ENCODE peak calls at places on chromosomes 16 and 17, in four cellular contexts. One of them, this sample, is unnamed.

GRCh38 chr16:73179671-73180370 is 131.9 kb upstream of the ZFHX3 start:
- DNase-seq in HL-60: no peak
- DNase-seq in A549: no peak
- DNase-seq in GM23338: no peak
- DNase-seq in this sample: no peak

GRCh38 chr16:72889616-72890235 is 158.2 kb downstream of the ZFHX3 start:
- DNase-seq in HL-60: no peak
- DNase-seq in A549: no peak
- DNase-seq in GM23338: no peak
- DNase-seq in this sample: no peak

GRCh38 chr16:2232094-2232990 is 3.9 kb upstream of the DNASE1L2 start:
- DNase-seq in HL-60: no peak
- DNase-seq in A549: no peak
- DNase-seq in GM23338: no peak
- DNase-seq in this sample: no peak

GRCh38 chr16:72995151-72995881 is 52.6 kb downstream of the ZFHX3 start:
- DNase-seq in HL-60: peak
- DNase-seq in A549: peak
- DNase-seq in GM23338: peak
- DNase-seq in this sample: no peak

GRCh38 chr16:57822861-57823260 is 20.6 kb upstream of the KIFC3 start:
- DNase-seq in HL-60: no peak
- DNase-seq in A549: no peak
- DNase-seq in GM23338: no peak
- DNase-seq in this sample: no peak

GRCh38 chr16:83682126-83682857 is 125.5 kb upstream of the HSBP1 start:
- DNase-seq in HL-60: no peak
- DNase-seq in A549: no peak
- DNase-seq in GM23338: no peak
- DNase-seq in this sample: no peak

GRCh38 chr17:15311996-15312395 is 29.4 kb downstream of the TEKT3 start:
- DNase-seq in HL-60: no peak
- DNase-seq in A549: no peak
- DNase-seq in GM23338: no peak
- DNase-seq in this sample: no peak

GRCh38 chr17:44952946-44953475 is 5.4 kb upstream of the KIF18B start:
- DNase-seq in HL-60: no peak
- DNase-seq in A549: no peak
- DNase-seq in GM23338: peak
- DNase-seq in this sample: no peak

GRCh38 chr17:68697850-68698313 is 96.7 kb upstream of the FAM20A start:
- DNase-seq in HL-60: peak
- DNase-seq in A549: no peak
- DNase-seq in GM23338: no peak
- DNase-seq in this sample: no peak

GRCh38 chr17:46003907-46004748 is 5.1 kb downstream of the STH start:
- DNase-seq in HL-60: no peak
- DNase-seq in A549: no peak
- DNase-seq in GM23338: no peak
- DNase-seq in this sample: no peak

GRCh38 chr16:86567701-86568571 is 1.3 kb downstream of the FOXC2 start:
- DNase-seq in HL-60: no peak
- DNase-seq in A549: no peak
- DNase-seq in GM23338: peak
- DNase-seq in this sample: no peak

GRCh38 chr16:68310441-68311315 is at the start of the genes PRMT7 and SLC7A6OS:
- DNase-seq in HL-60: peak
- DNase-seq in A549: peak
- DNase-seq in GM23338: peak
- DNase-seq in this sample: no peak
- TF ChIP-seq CTCF in HL-60: no peak
- TF ChIP-seq CTCF in A549: no peak
- TF ChIP-seq CTCF in GM23338: no peak
- TF ChIP-seq CTCF in this sample: no peak

DNA sequence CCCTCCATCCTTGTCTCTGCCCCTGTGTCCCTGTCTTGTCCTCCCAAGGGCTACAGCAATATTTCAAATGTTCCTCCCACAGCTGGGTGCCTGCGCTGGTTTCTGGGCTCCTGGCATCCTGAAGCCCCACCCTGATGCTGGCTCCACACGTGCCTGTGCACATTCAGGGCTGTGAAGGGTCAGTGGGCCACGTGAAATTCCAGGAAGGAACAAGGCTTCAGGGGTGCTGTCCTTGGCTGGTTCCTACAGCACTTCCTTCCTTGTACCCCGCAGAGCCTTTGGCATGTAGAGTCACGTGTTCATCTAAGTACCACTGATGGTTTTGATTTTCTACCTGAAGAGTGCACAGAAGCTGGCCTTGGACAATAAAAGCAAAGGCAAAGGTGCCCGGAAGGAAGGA is 57.7 kb upstream of the NLK start:
- DNase-seq in HL-60: no peak
- DNase-seq in A549: no peak
- DNase-seq in GM23338: no peak
- DNase-seq in this sample: no peak
- TF ChIP-seq REST in HL-60: no peak
- TF ChIP-seq REST in A549: no peak
- TF ChIP-seq REST in GM23338: no peak
- TF ChIP-seq REST in this sample: no peak

GRCh38 chr16:31460582-31461002 is 1.3 kb downstream of the ARMC5 start:
- DNase-seq in HL-60: peak
- DNase-seq in A549: no peak
- DNase-seq in GM23338: peak
- DNase-seq in this sample: no peak

GRCh38 chr16:31458835-31459721 is at the start of gene ARMC5:
- DNase-seq in HL-60: peak
- DNase-seq in A549: peak
- DNase-seq in GM23338: peak
- DNase-seq in this sample: peak

GRCh38 chr16:31461201-31461920 is 2.1 kb downstream of the ARMC5 start:
- DNase-seq in HL-60: no peak
- DNase-seq in A549: no peak
- DNase-seq in GM23338: no peak
- DNase-seq in this sample: no peak

GRCh38 chr16:31458073-31458834 is 1.0 kb upstream of the ARMC5 start:
- DNase-seq in HL-60: peak
- DNase-seq in A549: peak
- DNase-seq in GM23338: peak
- DNase-seq in this sample: no peak

DNA sequence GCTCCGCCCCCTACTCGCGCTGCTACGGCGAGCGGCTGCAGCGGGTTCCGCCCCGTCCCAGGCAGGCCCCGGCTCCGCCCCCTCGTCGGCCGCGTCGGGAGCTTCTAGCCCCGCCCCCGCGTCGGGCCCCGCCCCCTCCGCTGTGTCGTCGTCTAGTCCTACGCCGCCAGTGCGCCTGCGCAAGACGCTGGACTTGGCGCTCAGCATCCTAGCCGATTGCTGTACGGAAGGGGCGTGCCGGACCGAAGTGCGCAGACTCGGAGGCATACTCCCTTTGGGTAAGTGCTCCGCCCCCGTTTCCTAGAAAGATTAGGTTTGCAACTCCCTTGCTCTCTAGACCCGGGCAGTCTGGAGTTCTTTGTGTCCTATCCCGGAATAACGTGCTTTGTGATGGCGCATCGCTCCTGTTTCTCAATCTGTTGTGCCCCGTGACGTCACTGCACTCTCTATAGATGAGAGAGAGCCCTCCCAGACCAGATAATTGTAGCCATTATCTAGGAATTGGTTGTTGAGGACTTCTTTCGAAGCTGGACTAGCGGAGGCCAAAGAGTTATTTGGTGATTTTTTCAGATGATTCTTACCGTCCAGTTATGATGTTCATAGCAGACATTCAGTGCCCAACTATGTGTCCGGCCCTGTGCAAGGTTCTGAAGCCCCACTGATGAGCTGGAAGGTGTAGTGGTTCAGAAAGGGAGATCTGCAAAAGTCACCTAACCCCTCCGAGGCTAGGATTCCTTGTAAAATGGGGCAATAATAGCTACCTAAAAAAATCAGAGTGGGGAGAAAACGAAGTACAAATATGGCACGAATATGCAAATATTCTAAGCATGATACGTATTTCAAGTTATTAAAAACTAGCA is 651 bp downstream of the ARMC5 start:
- DNase-seq in HL-60: peak
- DNase-seq in A549: peak
- DNase-seq in GM23338: peak
- DNase-seq in this sample: peak
- TF ChIP-seq CTCF in HL-60: no peak
- TF ChIP-seq CTCF in A549: no peak
- TF ChIP-seq CTCF in GM23338: no peak
- TF ChIP-seq CTCF in this sample: no peak

GRCh38 chr17:9239821-9240658 is 218.7 kb downstream of the NTN1 start:
- DNase-seq in HL-60: peak
- DNase-seq in A549: peak
- DNase-seq in GM23338: peak
- DNase-seq in this sample: no peak
- TF ChIP-seq REST in HL-60: no peak
- TF ChIP-seq REST in A549: no peak
- TF ChIP-seq REST in GM23338: peak
- TF ChIP-seq REST in this sample: peak

GRCh38 chr16:46689492-46690280 is at the start of gene ORC6:
- DNase-seq in HL-60: peak
- DNase-seq in A549: peak
- DNase-seq in GM23338: peak
- DNase-seq in this sample: no peak
- TF ChIP-seq CTCF in HL-60: peak
- TF ChIP-seq CTCF in A549: peak
- TF ChIP-seq CTCF in GM23338: peak
- TF ChIP-seq CTCF in this sample: peak

This sample was measured in Panc1.